ENCODE peak calls at places on chromosomes 7 and 10, in eight cellular contexts. One of them, this sample, is unnamed.

GRCh38 chr10:132588301-132589013 is 50.9 kb downstream of the INPP5A start:
- DNase-seq in A673: no peak
- DNase-seq in iris pigment epithelial cell: peak; percentile 23
- DNase-seq in mesenchymal stem cell: peak; percentile 68
- DNase-seq in IMR-90: no peak
- DNase-seq in GDM1: peak; percentile 70
- DNase-seq in GM04504: no peak
- DNase-seq in activated CD4-positive, alpha-beta memory T cell treated with anti-CD3 and anti-CD28 coated beads, Interleukin-2, amount 10 ng/mL, durations not matched to agents 7 days and 5 days: peak; percentile 54
- DNase-seq in this sample: peak; percentile 96

GRCh38 chr7:103141753-103142404 is 7.0 kb downstream of the NAPEPLD start:
- DNase-seq in A673: peak; percentile 21
- DNase-seq in iris pigment epithelial cell: peak; percentile 22
- DNase-seq in mesenchymal stem cell: no peak
- DNase-seq in IMR-90: no peak
- DNase-seq in GDM1: no peak
- DNase-seq in GM04504: no peak
- DNase-seq in activated CD4-positive, alpha-beta memory T cell treated with anti-CD3 and anti-CD28 coated beads, Interleukin-2, amount 10 ng/mL, durations not matched to agents 7 days and 5 days: no peak
- DNase-seq in this sample: no peak

GRCh38 chr10:114917927-114918672 is 19.9 kb upstream of the TRUB1 start:
- DNase-seq in A673: no peak
- DNase-seq in iris pigment epithelial cell: peak; percentile 78
- DNase-seq in mesenchymal stem cell: peak; percentile 69
- DNase-seq in IMR-90: peak; percentile 37
- DNase-seq in GDM1: no peak
- DNase-seq in GM04504: no peak
- DNase-seq in activated CD4-positive, alpha-beta memory T cell treated with anti-CD3 and anti-CD28 coated beads, Interleukin-2, amount 10 ng/mL, durations not matched to agents 7 days and 5 days: no peak
- DNase-seq in this sample: no peak

GRCh38 chr10:69810998-69811397 is 9.3 kb downstream of the COL13A1 start:
- DNase-seq in A673: no peak
- DNase-seq in iris pigment epithelial cell: no peak
- DNase-seq in mesenchymal stem cell: no peak
- DNase-seq in IMR-90: peak; percentile 28
- DNase-seq in GDM1: no peak
- DNase-seq in GM04504: no peak
- DNase-seq in activated CD4-positive, alpha-beta memory T cell treated with anti-CD3 and anti-CD28 coated beads, Interleukin-2, amount 10 ng/mL, durations not matched to agents 7 days and 5 days: no peak
- DNase-seq in this sample: no peak

GRCh38 chr10:132706701-132707100 is 79.2 kb downstream of the NKX6-2 start:
- DNase-seq in A673: no peak
- DNase-seq in iris pigment epithelial cell: no peak
- DNase-seq in mesenchymal stem cell: no peak
- DNase-seq in IMR-90: no peak
- DNase-seq in GDM1: no peak
- DNase-seq in GM04504: no peak
- DNase-seq in activated CD4-positive, alpha-beta memory T cell treated with anti-CD3 and anti-CD28 coated beads, Interleukin-2, amount 10 ng/mL, durations not matched to agents 7 days and 5 days: no peak
- DNase-seq in this sample: no peak

GRCh38 chr7:81094952-81095351 is 176.1 kb upstream of the SEMA3C start:
- DNase-seq in A673: no peak
- DNase-seq in iris pigment epithelial cell: no peak
- DNase-seq in mesenchymal stem cell: no peak
- DNase-seq in IMR-90: no peak
- DNase-seq in GDM1: no peak
- DNase-seq in GM04504: no peak
- DNase-seq in activated CD4-positive, alpha-beta memory T cell treated with anti-CD3 and anti-CD28 coated beads, Interleukin-2, amount 10 ng/mL, durations not matched to agents 7 days and 5 days: no peak
- DNase-seq in this sample: no peak

GRCh38 chr7:127587663-127588018 is 570 bp upstream of the ARF5 start:
- DNase-seq in A673: no peak
- DNase-seq in iris pigment epithelial cell: no peak
- DNase-seq in mesenchymal stem cell: no peak
- DNase-seq in IMR-90: no peak
- DNase-seq in GDM1: no peak
- DNase-seq in GM04504: no peak
- DNase-seq in activated CD4-positive, alpha-beta memory T cell treated with anti-CD3 and anti-CD28 coated beads, Interleukin-2, amount 10 ng/mL, durations not matched to agents 7 days and 5 days: no peak
- DNase-seq in this sample: no peak

GRCh38 chr10:99920486-99920885 is 89.3 kb downstream of the DNMBP start:
- DNase-seq in A673: no peak
- DNase-seq in iris pigment epithelial cell: no peak
- DNase-seq in mesenchymal stem cell: no peak
- DNase-seq in IMR-90: no peak
- DNase-seq in GDM1: no peak
- DNase-seq in GM04504: no peak
- DNase-seq in activated CD4-positive, alpha-beta memory T cell treated with anti-CD3 and anti-CD28 coated beads, Interleukin-2, amount 10 ng/mL, durations not matched to agents 7 days and 5 days: no peak
- DNase-seq in this sample: no peak

GRCh38 chr7:27166475-27167169 is 1.3 kb upstream of the HOXA9 start:
- DNase-seq in A673: no peak
- DNase-seq in iris pigment epithelial cell: no peak
- DNase-seq in mesenchymal stem cell: peak; percentile 52
- DNase-seq in IMR-90: no peak
- DNase-seq in GDM1: no peak
- DNase-seq in GM04504: peak; percentile 11
- DNase-seq in activated CD4-positive, alpha-beta memory T cell treated with anti-CD3 and anti-CD28 coated beads, Interleukin-2, amount 10 ng/mL, durations not matched to agents 7 days and 5 days: no peak
- DNase-seq in this sample: no peak

GRCh38 chr10:126227762-126228134 is 160.5 kb downstream of the ADAM12 start:
- DNase-seq in A673: peak; percentile 68
- DNase-seq in iris pigment epithelial cell: no peak
- DNase-seq in mesenchymal stem cell: no peak
- DNase-seq in IMR-90: peak; percentile 75
- DNase-seq in GDM1: no peak
- DNase-seq in GM04504: peak; percentile 69
- DNase-seq in activated CD4-positive, alpha-beta memory T cell treated with anti-CD3 and anti-CD28 coated beads, Interleukin-2, amount 10 ng/mL, durations not matched to agents 7 days and 5 days: no peak
- DNase-seq in this sample: no peak

GRCh38 chr10:114856544-114857287 is 35.1 kb downstream of the FHIP2A start:
- DNase-seq in A673: no peak
- DNase-seq in iris pigment epithelial cell: peak; percentile 93
- DNase-seq in mesenchymal stem cell: peak; percentile 64
- DNase-seq in IMR-90: peak; percentile 90
- DNase-seq in GDM1: no peak
- DNase-seq in GM04504: peak; percentile 35
- DNase-seq in activated CD4-positive, alpha-beta memory T cell treated with anti-CD3 and anti-CD28 coated beads, Interleukin-2, amount 10 ng/mL, durations not matched to agents 7 days and 5 days: no peak
- DNase-seq in this sample: no peak

GRCh38 chr10:2949948-2950354 is 117.4 kb upstream of the PFKP start:
- DNase-seq in A673: peak; percentile 47
- DNase-seq in iris pigment epithelial cell: no peak
- DNase-seq in mesenchymal stem cell: no peak
- DNase-seq in IMR-90: peak; percentile 28
- DNase-seq in GDM1: no peak
- DNase-seq in GM04504: no peak
- DNase-seq in activated CD4-positive, alpha-beta memory T cell treated with anti-CD3 and anti-CD28 coated beads, Interleukin-2, amount 10 ng/mL, durations not matched to agents 7 days and 5 days: peak; percentile 48
- DNase-seq in this sample: no peak

GRCh38 chr7:101402081-101402779 is 39.6 kb downstream of the COL26A1 start:
- DNase-seq in A673: peak; percentile 84
- DNase-seq in iris pigment epithelial cell: peak; percentile 22
- DNase-seq in mesenchymal stem cell: no peak
- DNase-seq in IMR-90: peak; percentile 17
- DNase-seq in GDM1: no peak
- DNase-seq in GM04504: peak; percentile 52
- DNase-seq in activated CD4-positive, alpha-beta memory T cell treated with anti-CD3 and anti-CD28 coated beads, Interleukin-2, amount 10 ng/mL, durations not matched to agents 7 days and 5 days: no peak
- DNase-seq in this sample: no peak

GRCh38 chr7:70775570-70776156 is 356.3 kb upstream of the GALNT17 start:
- DNase-seq in A673: peak; percentile 6
- DNase-seq in iris pigment epithelial cell: peak; percentile 3
- DNase-seq in mesenchymal stem cell: no peak
- DNase-seq in IMR-90: no peak
- DNase-seq in GDM1: no peak
- DNase-seq in GM04504: no peak
- DNase-seq in activated CD4-positive, alpha-beta memory T cell treated with anti-CD3 and anti-CD28 coated beads, Interleukin-2, amount 10 ng/mL, durations not matched to agents 7 days and 5 days: no peak
- DNase-seq in this sample: no peak

GRCh38 chr10:120327671-120328070 is 129.4 kb upstream of the PLPP4 start:
- DNase-seq in A673: no peak
- DNase-seq in iris pigment epithelial cell: no peak
- DNase-seq in mesenchymal stem cell: no peak
- DNase-seq in IMR-90: no peak
- DNase-seq in GDM1: no peak
- DNase-seq in GM04504: no peak
- DNase-seq in activated CD4-positive, alpha-beta memory T cell treated with anti-CD3 and anti-CD28 coated beads, Interleukin-2, amount 10 ng/mL, durations not matched to agents 7 days and 5 days: no peak
- DNase-seq in this sample: no peak

GRCh38 chr7:79778786-79779382 is 325.4 kb upstream of the MAGI2 start:
- DNase-seq in A673: no peak
- DNase-seq in iris pigment epithelial cell: peak; percentile 99
- DNase-seq in mesenchymal stem cell: peak; percentile 91
- DNase-seq in IMR-90: peak; percentile 94
- DNase-seq in GDM1: no peak
- DNase-seq in GM04504: peak; percentile 74
- DNase-seq in activated CD4-positive, alpha-beta memory T cell treated with anti-CD3 and anti-CD28 coated beads, Interleukin-2, amount 10 ng/mL, durations not matched to agents 7 days and 5 days: no peak
- DNase-seq in this sample: peak; percentile 79

GRCh38 chr10:131832056-131832685 is 68.6 kb upstream of the PPP2R2D start:
- DNase-seq in A673: no peak
- DNase-seq in iris pigment epithelial cell: no peak
- DNase-seq in mesenchymal stem cell: no peak
- DNase-seq in IMR-90: no peak
- DNase-seq in GDM1: no peak
- DNase-seq in GM04504: no peak
- DNase-seq in activated CD4-positive, alpha-beta memory T cell treated with anti-CD3 and anti-CD28 coated beads, Interleukin-2, amount 10 ng/mL, durations not matched to agents 7 days and 5 days: no peak
- DNase-seq in this sample: no peak

GRCh38 chr10:3755440-3756359 is 29.3 kb downstream of the KLF6 start:
- DNase-seq in A673: no peak
- DNase-seq in iris pigment epithelial cell: peak; percentile 42
- DNase-seq in mesenchymal stem cell: peak; percentile 86
- DNase-seq in IMR-90: peak; percentile 64
- DNase-seq in GDM1: no peak
- DNase-seq in GM04504: no peak
- DNase-seq in activated CD4-positive, alpha-beta memory T cell treated with anti-CD3 and anti-CD28 coated beads, Interleukin-2, amount 10 ng/mL, durations not matched to agents 7 days and 5 days: no peak
- DNase-seq in this sample: no peak

GRCh38 chr10:3068201-3068967 is 1.0 kb downstream of the PFKP start:
- DNase-seq in A673: peak; percentile 83
- DNase-seq in iris pigment epithelial cell: peak; percentile 72
- DNase-seq in mesenchymal stem cell: peak; percentile 80
- DNase-seq in IMR-90: peak; percentile 54
- DNase-seq in GDM1: peak; percentile 43
- DNase-seq in GM04504: no peak
- DNase-seq in activated CD4-positive, alpha-beta memory T cell treated with anti-CD3 and anti-CD28 coated beads, Interleukin-2, amount 10 ng/mL, durations not matched to agents 7 days and 5 days: peak; percentile 69
- DNase-seq in this sample: peak; percentile 13

GRCh38 chr10:26217396-26218105 is 977 bp downstream of the GAD2 start:
- DNase-seq in A673: peak; percentile 19
- DNase-seq in iris pigment epithelial cell: no peak
- DNase-seq in mesenchymal stem cell: no peak
- DNase-seq in IMR-90: no peak
- DNase-seq in GDM1: no peak
- DNase-seq in GM04504: no peak
- DNase-seq in activated CD4-positive, alpha-beta memory T cell treated with anti-CD3 and anti-CD28 coated beads, Interleukin-2, amount 10 ng/mL, durations not matched to agents 7 days and 5 days: no peak
- DNase-seq in this sample: no peak

GRCh38 chr10:77111611-77112550 is 525.7 kb downstream of the KCNMA1 start:
- DNase-seq in A673: peak; percentile 57
- DNase-seq in iris pigment epithelial cell: peak; percentile 84
- DNase-seq in mesenchymal stem cell: peak; percentile 69
- DNase-seq in IMR-90: peak; percentile 87
- DNase-seq in GDM1: no peak
- DNase-seq in GM04504: peak; percentile 54
- DNase-seq in activated CD4-positive, alpha-beta memory T cell treated with anti-CD3 and anti-CD28 coated beads, Interleukin-2, amount 10 ng/mL, durations not matched to agents 7 days and 5 days: no peak
- DNase-seq in this sample: peak; percentile 11

GRCh38 chr7:133670250-133670649 is 417.4 kb downstream of the EXOC4 start:
- DNase-seq in A673: no peak
- DNase-seq in iris pigment epithelial cell: no peak
- DNase-seq in mesenchymal stem cell: no peak
- DNase-seq in IMR-90: no peak
- DNase-seq in GDM1: no peak
- DNase-seq in GM04504: no peak
- DNase-seq in activated CD4-positive, alpha-beta memory T cell treated with anti-CD3 and anti-CD28 coated beads, Interleukin-2, amount 10 ng/mL, durations not matched to agents 7 days and 5 days: no peak
- DNase-seq in this sample: no peak

GRCh38 chr7:37901236-37901827 is 15.3 kb downstream of the SFRP4 start:
- DNase-seq in A673: peak; percentile 65
- DNase-seq in iris pigment epithelial cell: peak; percentile 52
- DNase-seq in mesenchymal stem cell: peak; percentile 35
- DNase-seq in IMR-90: peak; percentile 15
- DNase-seq in GDM1: no peak
- DNase-seq in GM04504: peak; percentile 24
- DNase-seq in activated CD4-positive, alpha-beta memory T cell treated with anti-CD3 and anti-CD28 coated beads, Interleukin-2, amount 10 ng/mL, durations not matched to agents 7 days and 5 days: no peak
- DNase-seq in this sample: peak; percentile 38

GRCh38 chr7:22351878-22352277 is 5.1 kb downstream of the RAPGEF5 start:
- DNase-seq in A673: no peak
- DNase-seq in iris pigment epithelial cell: no peak
- DNase-seq in mesenchymal stem cell: no peak
- DNase-seq in IMR-90: no peak
- DNase-seq in GDM1: no peak
- DNase-seq in GM04504: no peak
- DNase-seq in activated CD4-positive, alpha-beta memory T cell treated with anti-CD3 and anti-CD28 coated beads, Interleukin-2, amount 10 ng/mL, durations not matched to agents 7 days and 5 days: no peak
- DNase-seq in this sample: no peak

GRCh38 chr10:130179640-130180039 is 43.4 kb downstream of the GLRX3 start:
- DNase-seq in A673: peak; percentile 84
- DNase-seq in iris pigment epithelial cell: peak; percentile 87
- DNase-seq in mesenchymal stem cell: peak; percentile 80
- DNase-seq in IMR-90: peak; percentile 78
- DNase-seq in GDM1: no peak
- DNase-seq in GM04504: peak; percentile 28
- DNase-seq in activated CD4-positive, alpha-beta memory T cell treated with anti-CD3 and anti-CD28 coated beads, Interleukin-2, amount 10 ng/mL, durations not matched to agents 7 days and 5 days: peak; percentile 57
- DNase-seq in this sample: peak; percentile 23

GRCh38 chr7:129188372-129188891 is at the start of gene SMO:
- DNase-seq in A673: peak; percentile 74
- DNase-seq in iris pigment epithelial cell: peak; percentile 28
- DNase-seq in mesenchymal stem cell: peak; percentile 55
- DNase-seq in IMR-90: peak; percentile 39
- DNase-seq in GDM1: peak; percentile 27
- DNase-seq in GM04504: no peak
- DNase-seq in activated CD4-positive, alpha-beta memory T cell treated with anti-CD3 and anti-CD28 coated beads, Interleukin-2, amount 10 ng/mL, durations not matched to agents 7 days and 5 days: no peak
- DNase-seq in this sample: no peak

GRCh38 chr7:69429817-69430501 is 168.3 kb upstream of the AUTS2 start:
- DNase-seq in A673: peak; percentile 84
- DNase-seq in iris pigment epithelial cell: no peak
- DNase-seq in mesenchymal stem cell: no peak
- DNase-seq in IMR-90: no peak
- DNase-seq in GDM1: no peak
- DNase-seq in GM04504: no peak
- DNase-seq in activated CD4-positive, alpha-beta memory T cell treated with anti-CD3 and anti-CD28 coated beads, Interleukin-2, amount 10 ng/mL, durations not matched to agents 7 days and 5 days: no peak
- DNase-seq in this sample: no peak

GRCh38 chr7:45687185-45687560 is 113.0 kb downstream of the ADCY1 start:
- DNase-seq in A673: no peak
- DNase-seq in iris pigment epithelial cell: no peak
- DNase-seq in mesenchymal stem cell: no peak
- DNase-seq in IMR-90: no peak
- DNase-seq in GDM1: no peak
- DNase-seq in GM04504: no peak
- DNase-seq in activated CD4-positive, alpha-beta memory T cell treated with anti-CD3 and anti-CD28 coated beads, Interleukin-2, amount 10 ng/mL, durations not matched to agents 7 days and 5 days: peak; percentile 9
- DNase-seq in this sample: no peak

GRCh38 chr7:101790566-101791293 is 26.7 kb upstream of the CUX1 start:
- DNase-seq in A673: no peak
- DNase-seq in iris pigment epithelial cell: no peak
- DNase-seq in mesenchymal stem cell: no peak
- DNase-seq in IMR-90: no peak
- DNase-seq in GDM1: no peak
- DNase-seq in GM04504: no peak
- DNase-seq in activated CD4-positive, alpha-beta memory T cell treated with anti-CD3 and anti-CD28 coated beads, Interleukin-2, amount 10 ng/mL, durations not matched to agents 7 days and 5 days: no peak
- DNase-seq in this sample: no peak

GRCh38 chr7:929311-929711 is 25.2 kb downstream of the ADAP1 start:
- DNase-seq in A673: no peak
- DNase-seq in iris pigment epithelial cell: no peak
- DNase-seq in mesenchymal stem cell: no peak
- DNase-seq in IMR-90: no peak
- DNase-seq in GDM1: no peak
- DNase-seq in GM04504: no peak
- DNase-seq in activated CD4-positive, alpha-beta memory T cell treated with anti-CD3 and anti-CD28 coated beads, Interleukin-2, amount 10 ng/mL, durations not matched to agents 7 days and 5 days: no peak
- DNase-seq in this sample: no peak

GRCh38 chr7:17178562-17178961 is 119.9 kb upstream of the AHR start:
- DNase-seq in A673: no peak
- DNase-seq in iris pigment epithelial cell: no peak
- DNase-seq in mesenchymal stem cell: no peak
- DNase-seq in IMR-90: no peak
- DNase-seq in GDM1: no peak
- DNase-seq in GM04504: no peak
- DNase-seq in activated CD4-positive, alpha-beta memory T cell treated with anti-CD3 and anti-CD28 coated beads, Interleukin-2, amount 10 ng/mL, durations not matched to agents 7 days and 5 days: no peak
- DNase-seq in this sample: no peak

GRCh38 chr10:124005991-124006392 is 87.4 kb downstream of the CHST15 start:
- DNase-seq in A673: peak; percentile 42
- DNase-seq in iris pigment epithelial cell: no peak
- DNase-seq in mesenchymal stem cell: peak; percentile 56
- DNase-seq in IMR-90: no peak
- DNase-seq in GDM1: no peak
- DNase-seq in GM04504: no peak
- DNase-seq in activated CD4-positive, alpha-beta memory T cell treated with anti-CD3 and anti-CD28 coated beads, Interleukin-2, amount 10 ng/mL, durations not matched to agents 7 days and 5 days: no peak
- DNase-seq in this sample: no peak

This sample was measured in AML-193.